ENCODE peak calls at places on chromosome 6, in five cellular contexts. B is memory B cell; Q is lower lobe of right lung; H is effector memory CD8-positive, alpha-beta T cell; I is activated naive CD4-positive, alpha-beta T cell treated with anti-CD3 and anti-CD28 coated beads, Interleukin-2, amount 50 U/mL, for 72 hours. A is an unnamed sample.

GRCh38 chr6:105890521-105891244 is 195.5 kb upstream of the PRDM1 start:
- ATAC-seq in I (no peak), H (no peak), B (no peak), Q (no peak), A (peak; percentile 80)

GRCh38 chr6:135162678-135163439 is 18.2 kb upstream of the MYB start:
- ATAC-seq in H (peak; percentile 31), B (peak; percentile 23), I (no peak), Q (no peak), A (peak; percentile 37)

GRCh38 chr6:31125586-31126363 is 5.5 kb upstream of the CDSN start:
- ATAC-seq in B (no peak), H (no peak), I (no peak), Q (no peak), A (peak; percentile 80)

GRCh38 chr6:41942045-41942851 is 640 bp upstream of the CCND3 start:
- ATAC-seq in Q (peak; percentile 1), I (peak; percentile 60), H (peak; percentile 25), B (peak; percentile 5), A (peak; percentile 41)

GRCh38 chr6:136118787-136119186 is 131.3 kb downstream of the MTFR2 start:
- ATAC-seq in B (no peak), H (no peak), Q (no peak), I (no peak), A (no peak)

GRCh38 chr6:148983366-148983765 is 236.5 kb downstream of the UST start:
- ATAC-seq in I (no peak), B (no peak), H (no peak), Q (no peak), A (no peak)

GRCh38 chr6:146289816-146290588 is 253.6 kb upstream of the RAB32 start:
- ATAC-seq in H (no peak), I (no peak), B (no peak), Q (peak; percentile 62), A (peak; percentile 63)

GRCh38 chr6:31402324-31403282 is 792 bp upstream of the MICA start:
- ATAC-seq in B (peak; percentile 42), H (peak; percentile 48), I (peak; percentile 27), Q (no peak), A (peak; percentile 8)

GRCh38 chr6:110188791-110189190 is 8.6 kb downstream of the CDC40 start:
- ATAC-seq in Q (no peak), B (no peak), I (no peak), H (no peak), A (peak; percentile 23)

GRCh38 chr6:106964954-106965353 is 9.6 kb downstream of the CD24 start:
- ATAC-seq in I (no peak), H (no peak), B (no peak), Q (no peak), A (no peak)

GRCh38 chr6:169943521-169944337 is 192.3 kb downstream of the ERMARD start:
- ATAC-seq in B (no peak), I (no peak), Q (no peak), H (no peak), A (no peak)

GRCh38 chr6:33761581-33761921 is 14.8 kb upstream of the IP6K3 start:
- ATAC-seq in H (no peak), I (no peak), B (no peak), Q (no peak), A (no peak)

GRCh38 chr6:67689329-67689728 is 945.8 kb upstream of the ADGRB3 start:
- ATAC-seq in H (no peak), I (no peak), Q (no peak), B (no peak), A (no peak)

GRCh38 chr6:82322386-82322785 is 41.2 kb upstream of the TPBG start:
- ATAC-seq in I (no peak), B (no peak), Q (no peak), H (no peak), A (no peak)

GRCh38 chr6:157089258-157089657 is 234.1 kb downstream of the TMEM242 start:
- ATAC-seq in B (no peak), I (no peak), H (no peak), Q (no peak), A (no peak)

GRCh38 chr6:166933396-166933795 is 23.0 kb downstream of the RNASET2 start:
- ATAC-seq in Q (no peak), B (no peak), H (no peak), I (no peak), A (no peak)

GRCh38 chr6:112015725-112016124 is 38.2 kb upstream of the CCN6 start:
- ATAC-seq in Q (peak; percentile 20), H (no peak), I (peak; percentile 0), B (no peak), A (no peak)

GRCh38 chr6:35412102-35412501 is 40.0 kb upstream of the FANCE start:
- ATAC-seq in I (no peak), Q (no peak), B (no peak), H (no peak), A (peak; percentile 55)

GRCh38 chr6:82877213-82878195 is 188.1 kb downstream of the UBE3D start:
- ATAC-seq in I (no peak), Q (no peak), H (no peak), B (no peak), A (no peak)

GRCh38 chr6:36929152-36929551 is 25.4 kb upstream of the PI16 start:
- ATAC-seq in Q (no peak), B (no peak), I (no peak), H (no peak), A (no peak)

GRCh38 chr6:163814494-163815364 is 400.2 kb downstream of the QKI start:
- ATAC-seq in H (no peak), B (peak; percentile 50), Q (peak; percentile 27), I (no peak), A (no peak)

GRCh38 chr6:7137335-7138106 is 29.8 kb downstream of the RREB1 start:
- ATAC-seq in B (peak; percentile 14), H (peak; percentile 59), I (peak; percentile 68), Q (no peak), A (peak; percentile 42)

GRCh38 chr6:34341481-34341971 is 50.9 kb downstream of the NUDT3 start:
- ATAC-seq in I (no peak), B (no peak), Q (peak; percentile 58), H (no peak), A (peak; percentile 76)

GRCh38 chr6:169139179-169139971 is 114.3 kb downstream of the THBS2 start:
- ATAC-seq in H (no peak), Q (peak; percentile 16), I (no peak), B (no peak), A (peak; percentile 37)

GRCh38 chr6:8025191-8025590 is 39.0 kb downstream of the BLOC1S5 start:
- ATAC-seq in H (no peak), Q (no peak), I (no peak), B (no peak), A (no peak)

GRCh38 chr6:47073125-47074110 is 31.3 kb upstream of the ADGRF1 start:
- ATAC-seq in B (no peak), I (no peak), H (no peak), Q (peak; percentile 39), A (no peak)

GRCh38 chr6:31270788-31271640 is 878 bp downstream of the HLA-C start:
- ATAC-seq in I (peak; percentile 47), H (peak; percentile 42), B (peak; percentile 23), Q (peak; percentile 86), A (peak; percentile 67)

A was measured in esophagus mucosa.